ENCODE peak calls at places on chromosomes 6 and 20, in ten cellular contexts. One of them, this sample, is unnamed.

GRCh38 chr20:62953167-62953838 is 794 bp downstream of the SLC17A9 start:
- DNase-seq in brain pericyte: no peak
- DNase-seq in CD4-positive, alpha-beta T cell: no peak
- DNase-seq in AML-193: no peak
- DNase-seq in activated CD8-positive, alpha-beta memory T cell treated with anti-CD3 and anti-CD28 coated beads, Interleukin-2, amount 10 ng/mL, durations not matched to agents 7 days and 5 days: no peak
- DNase-seq in LHCN-M2: no peak
- DNase-seq in hippocampal formation: no peak
- DNase-seq in head of caudate nucleus: no peak
- DNase-seq in cardiac muscle cell: no peak
- DNase-seq in H54: no peak
- DNase-seq in this sample: no peak

GRCh38 chr20:59518881-59519706 is 85.2 kb upstream of the PHACTR3 start:
- DNase-seq in AML-193: peak
- DNase-seq in cardiac muscle cell: peak
- DNase-seq in CD4-positive, alpha-beta T cell: no peak
- DNase-seq in activated CD8-positive, alpha-beta memory T cell treated with anti-CD3 and anti-CD28 coated beads, Interleukin-2, amount 10 ng/mL, durations not matched to agents 7 days and 5 days: no peak
- DNase-seq in LHCN-M2: peak
- DNase-seq in head of caudate nucleus: peak
- DNase-seq in brain pericyte: no peak
- DNase-seq in H54: peak
- DNase-seq in hippocampal formation: no peak
- DNase-seq in this sample: peak

GRCh38 chr6:42616716-42617115 is 52.9 kb downstream of the UBR2 start:
- DNase-seq in head of caudate nucleus: no peak
- DNase-seq in CD4-positive, alpha-beta T cell: no peak
- DNase-seq in H54: no peak
- DNase-seq in cardiac muscle cell: no peak
- DNase-seq in AML-193: no peak
- DNase-seq in brain pericyte: no peak
- DNase-seq in activated CD8-positive, alpha-beta memory T cell treated with anti-CD3 and anti-CD28 coated beads, Interleukin-2, amount 10 ng/mL, durations not matched to agents 7 days and 5 days: no peak
- DNase-seq in LHCN-M2: no peak
- DNase-seq in hippocampal formation: no peak
- DNase-seq in this sample: no peak

GRCh38 chr6:161743526-161744196 is 469.8 kb upstream of the AGPAT4 start:
- DNase-seq in hippocampal formation: no peak
- DNase-seq in LHCN-M2: no peak
- DNase-seq in brain pericyte: no peak
- DNase-seq in cardiac muscle cell: no peak
- DNase-seq in activated CD8-positive, alpha-beta memory T cell treated with anti-CD3 and anti-CD28 coated beads, Interleukin-2, amount 10 ng/mL, durations not matched to agents 7 days and 5 days: no peak
- DNase-seq in H54: no peak
- DNase-seq in head of caudate nucleus: no peak
- DNase-seq in AML-193: no peak
- DNase-seq in CD4-positive, alpha-beta T cell: no peak
- DNase-seq in this sample: no peak

GRCh38 chr20:9093203-9093962 is 24.5 kb downstream of the PLCB4 start:
- DNase-seq in cardiac muscle cell: no peak
- DNase-seq in activated CD8-positive, alpha-beta memory T cell treated with anti-CD3 and anti-CD28 coated beads, Interleukin-2, amount 10 ng/mL, durations not matched to agents 7 days and 5 days: no peak
- DNase-seq in AML-193: no peak
- DNase-seq in H54: no peak
- DNase-seq in LHCN-M2: peak
- DNase-seq in brain pericyte: no peak
- DNase-seq in CD4-positive, alpha-beta T cell: no peak
- DNase-seq in hippocampal formation: no peak
- DNase-seq in head of caudate nucleus: no peak
- DNase-seq in this sample: no peak

GRCh38 chr20:35491823-35492222 is 36.4 kb downstream of the CEP250 start:
- DNase-seq in brain pericyte: no peak
- DNase-seq in hippocampal formation: no peak
- DNase-seq in head of caudate nucleus: no peak
- DNase-seq in AML-193: no peak
- DNase-seq in CD4-positive, alpha-beta T cell: no peak
- DNase-seq in H54: no peak
- DNase-seq in activated CD8-positive, alpha-beta memory T cell treated with anti-CD3 and anti-CD28 coated beads, Interleukin-2, amount 10 ng/mL, durations not matched to agents 7 days and 5 days: no peak
- DNase-seq in LHCN-M2: no peak
- DNase-seq in cardiac muscle cell: no peak
- DNase-seq in this sample: no peak

GRCh38 chr6:32816746-32817204 is at the start of gene HLA-DOB:
- DNase-seq in AML-193: peak
- DNase-seq in activated CD8-positive, alpha-beta memory T cell treated with anti-CD3 and anti-CD28 coated beads, Interleukin-2, amount 10 ng/mL, durations not matched to agents 7 days and 5 days: no peak
- DNase-seq in H54: peak
- DNase-seq in brain pericyte: no peak
- DNase-seq in cardiac muscle cell: peak
- DNase-seq in head of caudate nucleus: no peak
- DNase-seq in CD4-positive, alpha-beta T cell: no peak
- DNase-seq in LHCN-M2: no peak
- DNase-seq in hippocampal formation: peak
- DNase-seq in this sample: no peak

GRCh38 chr6:30207619-30208295 is 5.4 kb downstream of the TRIM26 start:
- DNase-seq in activated CD8-positive, alpha-beta memory T cell treated with anti-CD3 and anti-CD28 coated beads, Interleukin-2, amount 10 ng/mL, durations not matched to agents 7 days and 5 days: no peak
- DNase-seq in brain pericyte: no peak
- DNase-seq in hippocampal formation: no peak
- DNase-seq in CD4-positive, alpha-beta T cell: no peak
- DNase-seq in cardiac muscle cell: peak
- DNase-seq in LHCN-M2: no peak
- DNase-seq in head of caudate nucleus: no peak
- DNase-seq in AML-193: no peak
- DNase-seq in H54: no peak
- DNase-seq in this sample: no peak

GRCh38 chr6:72418495-72418894 is 203.4 kb upstream of the KCNQ5 start:
- DNase-seq in AML-193: no peak
- DNase-seq in head of caudate nucleus: no peak
- DNase-seq in activated CD8-positive, alpha-beta memory T cell treated with anti-CD3 and anti-CD28 coated beads, Interleukin-2, amount 10 ng/mL, durations not matched to agents 7 days and 5 days: no peak
- DNase-seq in hippocampal formation: no peak
- DNase-seq in brain pericyte: no peak
- DNase-seq in LHCN-M2: peak
- DNase-seq in H54: peak
- DNase-seq in CD4-positive, alpha-beta T cell: no peak
- DNase-seq in cardiac muscle cell: peak
- DNase-seq in this sample: no peak

GRCh38 chr20:23078994-23079364 is 7.1 kb downstream of the CD93 start:
- DNase-seq in brain pericyte: no peak
- DNase-seq in H54: no peak
- DNase-seq in LHCN-M2: no peak
- DNase-seq in activated CD8-positive, alpha-beta memory T cell treated with anti-CD3 and anti-CD28 coated beads, Interleukin-2, amount 10 ng/mL, durations not matched to agents 7 days and 5 days: no peak
- DNase-seq in CD4-positive, alpha-beta T cell: no peak
- DNase-seq in head of caudate nucleus: no peak
- DNase-seq in AML-193: no peak
- DNase-seq in hippocampal formation: no peak
- DNase-seq in cardiac muscle cell: no peak
- DNase-seq in this sample: no peak

GRCh38 chr6:90160013-90160412 is 136.6 kb downstream of the BACH2 start:
- DNase-seq in head of caudate nucleus: peak
- DNase-seq in hippocampal formation: peak
- DNase-seq in LHCN-M2: no peak
- DNase-seq in AML-193: no peak
- DNase-seq in CD4-positive, alpha-beta T cell: no peak
- DNase-seq in brain pericyte: no peak
- DNase-seq in cardiac muscle cell: no peak
- DNase-seq in H54: no peak
- DNase-seq in activated CD8-positive, alpha-beta memory T cell treated with anti-CD3 and anti-CD28 coated beads, Interleukin-2, amount 10 ng/mL, durations not matched to agents 7 days and 5 days: no peak
- DNase-seq in this sample: no peak

GRCh38 chr6:128508588-128509296 is 11.7 kb downstream of the PTPRK start:
- DNase-seq in cardiac muscle cell: peak
- DNase-seq in brain pericyte: no peak
- DNase-seq in AML-193: no peak
- DNase-seq in LHCN-M2: peak
- DNase-seq in activated CD8-positive, alpha-beta memory T cell treated with anti-CD3 and anti-CD28 coated beads, Interleukin-2, amount 10 ng/mL, durations not matched to agents 7 days and 5 days: no peak
- DNase-seq in head of caudate nucleus: peak
- DNase-seq in CD4-positive, alpha-beta T cell: no peak
- DNase-seq in hippocampal formation: peak
- DNase-seq in H54: peak
- DNase-seq in this sample: no peak

This sample was measured in Kasumi-1.